ENCODE peak calls at places on chromosomes 11 and 22, in ten cellular contexts. L, A, T, J, V, W, I, Z, U and C are unnamed samples.

GRCh38 chr11:3000032-3000961 is 8.2 kb upstream of the NAP1L4 start:
- DNase-seq in L (no peak), Z (no peak), V (peak), U (peak), T (peak), I (no peak), J (peak), W (peak), A (no peak), C (peak)

GRCh38 chr11:13486926-13487660 is 8.7 kb downstream of the PTH start:
- DNase-seq in U (peak), A (peak), W (peak), V (peak), Z (peak), L (peak), T (peak), I (no peak), J (no peak), C (peak)

GRCh38 chr11:80532633-80533232 is 1091.9 kb upstream of the TENM4 start:
- DNase-seq in W (no peak), V (no peak), T (no peak), L (no peak), I (no peak), A (no peak), J (no peak), U (no peak), Z (no peak), C (no peak)

GRCh38 chr11:11403763-11404725 is 51.0 kb upstream of the CSNK2A3 start:
- DNase-seq in V (peak), U (peak), W (peak), Z (no peak), I (no peak), J (no peak), L (no peak), T (no peak), A (peak), C (peak)

GRCh38 chr11:12540913-12541587 is 133.2 kb upstream of the TEAD1 start:
- DNase-seq in W (peak), U (peak), J (peak), A (peak), L (no peak), Z (peak), T (peak), I (peak), V (peak), C (peak)

GRCh38 chr22:19776433-19777031 is 16.0 kb downstream of the TBX1 start:
- DNase-seq in W (no peak), I (no peak), T (no peak), J (no peak), A (peak), Z (no peak), U (peak), L (no peak), V (no peak), C (no peak)

GRCh38 chr11:130131957-130132850 is 27.4 kb upstream of the ST14 start:
- DNase-seq in W (peak), U (peak), A (peak), Z (peak), V (peak), L (peak), T (peak), I (peak), J (peak), C (peak)

GRCh38 chr22:17232406-17232805 is 13.2 kb upstream of the ADA2 start:
- DNase-seq in A (no peak), W (no peak), Z (no peak), V (no peak), L (no peak), I (no peak), U (no peak), J (no peak), T (no peak), C (no peak)

GRCh38 chr11:119773016-119773415 is 44.0 kb upstream of the NECTIN1 start:
- DNase-seq in V (peak), W (no peak), I (no peak), A (no peak), Z (no peak), T (no peak), L (no peak), U (no peak), J (no peak), C (no peak)

GRCh38 chr11:848380-848931 is 5.8 kb downstream of the TSPAN4 start:
- DNase-seq in J (no peak), A (no peak), I (no peak), U (peak), L (peak), V (peak), T (no peak), W (peak), Z (no peak), C (no peak)

GRCh38 chr11:48106166-48106565 is 110.4 kb upstream of the OR4B1 start:
- DNase-seq in Z (no peak), V (no peak), J (no peak), W (no peak), T (no peak), U (no peak), A (no peak), L (peak), I (no peak), C (no peak)

GRCh38 chr22:30857103-30857502 is 111.5 kb downstream of the MORC2 start:
- DNase-seq in U (no peak), A (no peak), J (no peak), T (no peak), V (no peak), L (no peak), I (no peak), W (no peak), Z (no peak), C (no peak)

GRCh38 chr11:45920531-45921477 is 1.7 kb upstream of the LARGE2 start:
- DNase-seq in J (no peak), W (no peak), T (peak), U (no peak), L (no peak), Z (no peak), A (no peak), I (no peak), V (no peak), C (no peak)

GRCh38 chr11:1163911-1164735 is 6.4 kb downstream of the MUC5AC start:
- DNase-seq in T (no peak), U (no peak), Z (no peak), V (no peak), L (no peak), J (no peak), A (no peak), I (no peak), W (no peak), C (no peak)

GRCh38 chr11:116930177-116930576 is 92.8 kb upstream of the APOA1 start:
- DNase-seq in U (peak), Z (no peak), A (peak), T (no peak), V (no peak), I (no peak), W (peak), L (peak), J (no peak), C (peak)

GRCh38 chr11:108037636-108038035 is 28.9 kb downstream of the CUL5 start:
- DNase-seq in L (no peak), I (no peak), W (peak), V (no peak), T (no peak), Z (no peak), U (peak), J (peak), A (peak), C (no peak)

GRCh38 chr11:86484164-86484794 is 109.6 kb downstream of the CCDC81 start:
- DNase-seq in U (peak), L (no peak), Z (peak), J (peak), A (peak), W (peak), I (peak), V (peak), T (peak), C (peak)

GRCh38 chr22:30021338-30021737 is 58.9 kb upstream of the HORMAD2 start:
- DNase-seq in A (no peak), Z (no peak), W (no peak), U (no peak), V (no peak), J (no peak), I (no peak), T (no peak), L (no peak), C (no peak)

GRCh38 chr11:47305734-47306483 is 36.0 kb downstream of the MADD start:
- DNase-seq in U (peak), T (peak), J (no peak), I (no peak), Z (no peak), W (no peak), L (no peak), V (peak), A (peak), C (no peak)

GRCh38 chr11:15493066-15493465 is 378.3 kb downstream of the INSC start:
- DNase-seq in U (no peak), A (no peak), I (no peak), T (no peak), J (no peak), L (peak), V (no peak), Z (no peak), W (no peak), C (no peak)

GRCh38 chr11:12810497-12810896 is 136.3 kb downstream of the TEAD1 start:
- DNase-seq in U (peak), Z (no peak), I (no peak), A (peak), L (no peak), J (no peak), T (no peak), W (peak), V (no peak), C (peak)

GRCh38 chr11:2999464-2999998 is 7.4 kb upstream of the NAP1L4 start:
- DNase-seq in L (no peak), Z (no peak), W (no peak), V (no peak), J (no peak), A (no peak), I (no peak), U (no peak), T (no peak), C (no peak)

GRCh38 chr11:118226294-118226693 is 1.5 kb upstream of the JAML start:
- DNase-seq in W (no peak), Z (peak), J (no peak), I (no peak), V (no peak), T (peak), U (peak), A (peak), L (no peak), C (peak)

GRCh38 chr22:43777204-43777671 is 34.9 kb downstream of the EFCAB6 start:
- DNase-seq in Z (peak), V (peak), U (peak), W (peak), A (peak), J (peak), I (peak), L (no peak), T (no peak), C (peak)

GRCh38 chr11:66472054-66472453 is 5.3 kb downstream of the PELI3 start:
- DNase-seq in Z (no peak), V (no peak), I (no peak), U (no peak), L (no peak), A (no peak), T (no peak), J (no peak), W (no peak), C (no peak)

GRCh38 chr11:2677127-2677526 is 22.7 kb downstream of the KCNQ1OT1 start:
- DNase-seq in L (no peak), Z (no peak), U (no peak), J (no peak), W (no peak), A (no peak), V (no peak), I (no peak), T (no peak), C (no peak)

GRCh38 chr22:48869161-48869560 is 958.5 kb downstream of the BRD1 start:
- DNase-seq in W (no peak), L (no peak), A (no peak), I (no peak), Z (no peak), V (no peak), J (no peak), U (no peak), T (no peak), C (no peak)

GRCh38 chr11:44269369-44270351 is 40.3 kb downstream of the ALX4 start:
- DNase-seq in J (no peak), Z (no peak), A (peak), U (peak), T (no peak), W (peak), V (no peak), L (no peak), I (no peak), C (peak)

GRCh38 chr22:42360348-42360747 is 71.9 kb downstream of the NFAM1 start:
- DNase-seq in L (no peak), Z (no peak), A (no peak), T (peak), J (no peak), V (no peak), U (no peak), I (no peak), W (no peak), C (no peak)

GRCh38 chr11:130719516-130719915 is 196.8 kb downstream of the SNX19 start:
- DNase-seq in I (no peak), T (no peak), L (no peak), A (peak), V (no peak), W (peak), U (peak), J (no peak), Z (no peak), C (peak)

GRCh38 chr11:64743591-64744543 is at the start of gene RASGRP2:
- DNase-seq in L (peak), V (peak), A (no peak), W (peak), T (peak), I (no peak), Z (peak), J (no peak), U (peak), C (peak)

GRCh38 chr11:64742940-64743590 is 877 bp downstream of the RASGRP2 start:
- DNase-seq in Z (peak), L (peak), V (peak), I (no peak), U (peak), T (peak), W (peak), J (no peak), A (peak), C (no peak)

GRCh38 chr11:64745523-64746328 is 1.8 kb upstream of the RASGRP2 start:
- DNase-seq in L (peak), Z (peak), W (peak), A (peak), T (peak), J (no peak), V (no peak), I (no peak), U (peak), C (peak)

GRCh38 chr11:64745219-64745522 is 1.2 kb upstream of the RASGRP2 start:
- DNase-seq in L (peak), W (no peak), Z (no peak), J (no peak), V (no peak), A (no peak), T (peak), U (no peak), I (no peak), C (no peak)

DNA sequence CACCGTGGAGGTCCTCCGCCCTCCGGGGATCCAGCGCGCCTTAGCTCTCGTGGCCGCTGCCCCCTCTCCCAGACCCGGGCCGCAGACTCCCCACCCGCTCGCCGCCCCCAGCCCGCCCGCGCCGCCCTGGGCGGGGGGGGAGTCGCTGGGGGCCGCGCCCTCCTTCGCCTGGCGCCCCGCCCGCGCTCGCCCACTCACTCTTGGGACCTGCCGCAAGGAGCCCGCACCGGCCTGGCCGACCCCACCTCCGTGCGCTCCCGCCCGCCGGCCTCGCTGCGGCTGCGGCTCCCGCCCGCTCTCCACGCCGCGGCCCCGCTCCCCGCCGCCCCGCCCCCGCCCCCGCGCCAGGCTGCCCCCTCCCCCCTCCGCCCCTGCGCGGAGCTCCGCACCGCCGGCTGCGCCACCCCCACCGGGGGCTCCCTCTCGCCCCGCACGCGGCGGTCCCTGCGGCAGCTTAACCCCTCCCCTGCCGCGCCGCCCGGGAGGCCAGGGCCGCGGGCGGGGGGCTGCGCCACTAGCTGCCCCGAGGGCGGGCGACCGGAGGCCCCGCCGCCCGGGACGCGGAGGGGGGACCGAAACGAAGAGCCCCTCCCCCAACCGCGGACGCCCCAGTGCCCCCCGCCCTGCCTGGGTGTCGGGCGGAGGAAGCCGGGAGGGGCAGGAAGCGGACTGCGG is 739 bp upstream of the RASGRP2 start:
- DNase-seq in W (no peak), A (no peak), V (no peak), T (no peak), U (no peak), L (no peak), I (no peak), Z (no peak), J (no peak), C (no peak)
- H3K4me3 ChIP-seq in W (peak), A (no peak), V (no peak), T (no peak), U (peak), L (peak), I (no peak), Z (peak), J (peak), C (no peak)

DNA sequence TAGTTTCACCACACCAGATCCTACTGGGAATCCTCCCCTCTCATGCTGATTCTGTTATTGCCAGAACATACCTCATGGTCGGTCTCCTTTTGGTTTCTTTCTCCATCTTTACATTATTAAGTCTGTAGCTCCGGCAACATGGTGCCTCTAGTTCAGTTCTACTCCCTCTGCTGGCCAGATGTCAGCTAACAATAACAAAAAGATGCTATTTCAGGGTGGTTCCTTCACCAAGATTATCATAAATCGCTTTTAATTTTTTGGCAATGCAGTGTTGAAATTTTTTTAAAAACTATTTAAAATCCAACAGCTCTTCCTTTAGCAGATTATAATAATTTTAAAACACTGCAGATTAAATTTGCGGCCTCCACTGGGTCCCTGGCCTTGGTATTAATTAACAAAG is 492.8 kb upstream of the KIRREL3 start:
- DNase-seq in W (peak), V (peak), L (peak), U (no peak), A (peak), Z (peak), T (no peak), I (no peak), J (no peak), C (no peak)
- TF ChIP-seq CTCF in W (peak), V (peak), L (peak), U (peak), A (peak), Z (peak), T (no peak), I (peak), J (peak), C (peak)

GRCh38 chr11:71251761-71252433 is 480 bp downstream of the SHANK2 start:
- DNase-seq in J (no peak), Z (peak), I (no peak), V (peak), A (no peak), U (peak), T (peak), W (no peak), L (peak), C (no peak)
- H3K4me3 ChIP-seq in J (peak), Z (peak), I (peak), V (peak), A (peak), U (peak), T (peak), W (peak), L (no peak), C (peak)

GRCh38 chr22:40194656-40195055 is 16.9 kb downstream of the TNRC6B start:
- DNase-seq in I (no peak), U (no peak), V (no peak), W (no peak), Z (no peak), J (no peak), A (no peak), L (no peak), T (no peak), C (no peak)

GRCh38 chr22:40189979-40190378 is 12.3 kb downstream of the TNRC6B start:
- DNase-seq in L (no peak), Z (no peak), W (no peak), A (no peak), I (no peak), V (no peak), J (no peak), U (peak), T (no peak), C (no peak)

GRCh38 chr22:40190501-40190900 is 12.8 kb downstream of the TNRC6B start:
- DNase-seq in I (no peak), J (no peak), A (no peak), V (no peak), L (no peak), Z (no peak), W (no peak), U (no peak), T (peak), C (no peak)

GRCh38 chr22:40196628-40197027 is 18.9 kb downstream of the TNRC6B start:
- DNase-seq in A (peak), T (no peak), W (peak), J (peak), L (peak), Z (no peak), I (no peak), U (peak), V (peak), C (peak)

GRCh38 chr22:40193429-40194421 is 16.0 kb downstream of the TNRC6B start:
- DNase-seq in Z (peak), U (peak), V (peak), A (peak), J (no peak), W (peak), T (no peak), I (no peak), L (no peak), C (peak)
- TF ChIP-seq CTCF in Z (peak), U (peak), V (peak), A (peak), J (peak), W (peak), T (no peak), I (peak), L (peak), C (peak)